ENCODE peak calls at places on chromosomes 4 and X, in five cellular contexts. Q, C, X, V and Y are unnamed samples.

GRCh38 chrX:9677098-9677739 is 88.4 kb downstream of the GPR143 start:
- DNase-seq in Q (peak), C (no peak), X (no peak), V (peak), Y (no peak)

GRCh38 chrX:74519870-74520269 is 94.6 kb downstream of the RLIM start:
- DNase-seq in Q (no peak), C (no peak), X (no peak), V (no peak), Y (peak)

GRCh38 chr4:166202991-166203390 is 330.0 kb downstream of the TLL1 start:
- DNase-seq in Q (no peak), C (no peak), X (no peak), V (no peak), Y (no peak)

GRCh38 chr4:95643627-95644026 is 94.9 kb upstream of the UNC5C start:
- DNase-seq in Q (no peak), C (no peak), X (no peak), V (no peak), Y (no peak)

GRCh38 chr4:10697071-10697470 is 12.5 kb upstream of the CLNK start:
- DNase-seq in Q (no peak), C (no peak), X (no peak), V (no peak), Y (no peak)

GRCh38 chr4:168585168-168586091 is 88.6 kb downstream of the PALLD start:
- DNase-seq in Q (peak), C (peak), X (peak), V (peak), Y (peak)

GRCh38 chr4:81335221-81335912 is 120.3 kb upstream of the PRKG2 start:
- DNase-seq in Q (no peak), C (no peak), X (no peak), V (no peak), Y (no peak)

GRCh38 chr4:121070696-121071639 is 1.4 kb downstream of the NDNF start:
- DNase-seq in Q (no peak), C (peak), X (peak), V (peak), Y (peak)

GRCh38 chr4:54658321-54659093 is 750 bp downstream of the KIT start:
- DNase-seq in Q (peak), C (peak), X (peak), V (no peak), Y (peak)

GRCh38 chr4:2332201-2332975 is 70.5 kb upstream of the MXD4 start:
- DNase-seq in Q (no peak), C (no peak), X (no peak), V (no peak), Y (no peak)

GRCh38 chrX:1629244-1629643 is 14.4 kb downstream of the ASMT start:
- DNase-seq in Q (no peak), C (no peak), X (no peak), V (no peak), Y (no peak)

GRCh38 chrX:16643160-16643559 is 6.8 kb upstream of the S100G start:
- DNase-seq in Q (no peak), C (no peak), X (no peak), V (no peak), Y (no peak)

GRCh38 chr4:33961751-33962150 is 2282.6 kb downstream of the ARAP2 start:
- DNase-seq in Q (no peak), C (no peak), X (no peak), V (no peak), Y (no peak)

GRCh38 chrX:141220342-141221008 is 21.8 kb downstream of the SPANXC start:
- DNase-seq in Q (no peak), C (no peak), X (peak), V (no peak), Y (no peak)

GRCh38 chr4:42786350-42787070 is 106.0 kb upstream of the GRXCR1 start:
- DNase-seq in Q (no peak), C (no peak), X (no peak), V (no peak), Y (no peak)

GRCh38 chr4:13597604-13598003 is 29.9 kb downstream of the BOD1L1 start:
- DNase-seq in Q (no peak), C (no peak), X (no peak), V (no peak), Y (no peak)

GRCh38 chrX:20595928-20596550 is 329.3 kb upstream of the RPS6KA3 start:
- DNase-seq in Q (no peak), C (no peak), X (no peak), V (no peak), Y (no peak)

GRCh38 chr4:153227501-153227900 is 23.3 kb downstream of the TRIM2 start:
- DNase-seq in Q (no peak), C (no peak), X (no peak), V (no peak), Y (no peak)

GRCh38 chr4:176186067-176186466 is 9.3 kb downstream of the SPATA4 start:
- DNase-seq in Q (no peak), C (no peak), X (no peak), V (no peak), Y (no peak)

DNA sequence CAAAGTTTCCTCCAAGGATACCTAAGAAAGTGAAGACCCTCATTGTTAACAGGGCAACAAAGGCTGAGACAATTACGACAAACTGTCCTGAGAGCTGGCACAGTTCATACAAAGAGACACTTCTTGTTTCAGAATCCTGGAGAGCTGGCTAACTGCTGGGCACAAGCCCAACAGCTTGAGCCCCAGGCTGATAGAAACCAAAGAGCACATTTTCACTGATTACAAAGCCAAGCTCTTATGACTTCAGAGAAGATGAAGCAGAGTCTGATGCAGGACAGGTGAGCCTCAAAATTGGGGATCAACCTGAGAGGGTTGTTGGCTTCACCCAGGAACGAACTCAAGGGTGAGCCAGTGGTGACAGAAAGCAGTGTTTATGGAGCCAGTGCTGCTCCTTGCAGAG is 183.9 kb downstream of the EVC2 start:
- DNase-seq in Q (no peak), C (no peak), X (no peak), V (no peak), Y (no peak)
- TF ChIP-seq POLR2A in Q (no peak), C (no peak), X (no peak), V (no peak), Y (no peak)

DNA sequence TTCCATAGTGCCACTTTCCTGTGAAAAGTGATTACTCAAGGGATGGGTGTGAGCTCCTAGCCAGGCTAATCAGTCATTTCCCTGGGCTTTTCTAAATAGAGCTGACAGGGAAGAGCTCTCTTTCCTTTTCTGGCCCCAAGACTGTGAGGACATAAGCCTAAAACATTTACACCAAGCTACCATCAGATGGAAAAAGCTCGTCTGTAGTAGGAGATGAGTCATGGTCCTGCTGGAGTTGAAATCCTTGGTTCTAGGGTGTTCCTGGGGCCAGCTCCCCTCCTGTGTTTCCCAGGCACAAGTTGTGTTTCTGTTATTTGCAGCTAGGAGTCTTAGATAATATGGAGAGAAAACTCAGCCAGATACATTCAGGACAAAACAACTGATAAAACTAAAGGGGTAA is 52.4 kb upstream of the NDP start:
- DNase-seq in Q (no peak), C (peak), X (peak), V (no peak), Y (no peak)
- H3K4me3 ChIP-seq in Q (no peak), C (no peak), X (no peak), V (no peak), Y (no peak)

GRCh38 chr4:52051615-52052474 is 741 bp downstream of the SPATA18 start:
- DNase-seq in Q (peak), C (peak), X (peak), V (peak), Y (peak)
- TF ChIP-seq POLR2A in Q (peak), C (no peak), X (peak), V (no peak), Y (no peak)

DNA sequence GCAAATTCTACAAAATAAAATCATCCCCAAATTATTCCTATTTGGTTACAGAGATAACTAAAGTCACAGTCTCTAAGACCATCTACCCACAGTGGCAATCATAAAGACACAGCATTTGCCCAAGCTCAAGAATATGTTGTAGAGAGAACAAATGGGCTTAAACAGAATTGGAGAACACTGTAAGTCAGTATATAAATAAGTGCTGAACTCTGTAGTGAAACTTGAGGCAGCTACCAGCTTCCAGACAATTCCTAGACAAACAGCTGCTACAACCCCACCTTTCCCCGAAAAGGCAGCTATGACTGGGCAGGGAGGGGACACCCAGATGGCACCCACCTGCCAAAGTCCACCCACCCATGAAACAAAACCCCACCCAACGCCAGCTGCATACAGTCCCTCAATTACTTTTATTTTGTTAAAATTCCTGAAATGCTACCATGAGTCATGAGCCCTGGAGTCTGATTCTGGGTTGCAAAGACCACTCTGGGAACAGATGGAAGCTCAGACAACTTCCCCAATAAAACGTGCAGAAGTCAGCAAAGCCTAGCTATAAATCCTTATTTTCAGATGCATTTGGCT is 24.4 kb downstream of the RELL1 start:
- DNase-seq in Q (no peak), C (no peak), X (no peak), V (no peak), Y (no peak)
- H3K4me3 ChIP-seq in Q (no peak), C (no peak), X (no peak), V (no peak), Y (no peak)

GRCh38 chr4:86917212-86918039 is 17.4 kb upstream of the AFF1 start:
- DNase-seq in Q (no peak), C (no peak), X (no peak), V (no peak), Y (no peak)
- TF ChIP-seq POLR2A in Q (no peak), C (no peak), X (no peak), V (no peak), Y (no peak)